ENCODE peak calls at places on chromosomes 7 and 10, in ten cellular contexts. T is left ventricle myocardium inferior; K is neuronal stem cell; U is A549; D is AG04450; X is CD4-positive, CD25-positive, alpha-beta regulatory T cell; P is transverse colon; A is neural progenitor cell; J is effector memory CD4-positive, alpha-beta T cell; I is CD8-positive, alpha-beta memory T cell. S is an unnamed sample.
A peak's percentile ranks its signal among the peaks of the same experiment; 100 is the strongest.

GRCh38 chr7:96327429-96327828 is 5.5 kb upstream of the SLC25A13 start:
- DNase-seq in T (no peak), K (no peak), U (no peak), D (no peak), X (no peak), P (peak; percentile 87), A (no peak), J (no peak), I (no peak), S (peak; percentile 92)

GRCh38 chr10:130805635-130806030 is 505.9 kb downstream of the TCERG1L start:
- DNase-seq in T (no peak), K (no peak), U (no peak), D (no peak), X (no peak), P (no peak), A (no peak), J (no peak), I (no peak), S (no peak)

GRCh38 chr10:23293145-23293724 is 51.4 kb downstream of the C10orf67 start:
- DNase-seq in T (no peak), K (peak; percentile 65), U (peak; percentile 10), D (no peak), X (peak; percentile 14), P (no peak), A (peak; percentile 86), J (no peak), I (no peak), S (no peak)

GRCh38 chr7:47807756-47808155 is 140.5 kb downstream of the PKD1L1 start:
- DNase-seq in T (no peak), K (no peak), U (no peak), D (no peak), X (no peak), P (no peak), A (peak; percentile 39), J (no peak), I (no peak), S (no peak)

GRCh38 chr10:37206132-37206531 is 80.7 kb downstream of the ANKRD30A start:
- DNase-seq in T (no peak), K (no peak), U (no peak), D (no peak), X (no peak), P (no peak), A (no peak), J (no peak), I (no peak), S (no peak)

GRCh38 chr10:112789248-112789647 is 160.8 kb upstream of the TCF7L2 start:
- DNase-seq in T (no peak), K (no peak), U (no peak), D (no peak), X (no peak), P (no peak), A (no peak), J (no peak), I (no peak), S (no peak)

GRCh38 chr10:129531195-129531968 is 64.3 kb downstream of the MGMT start:
- DNase-seq in T (no peak), K (peak; percentile 21), U (no peak), D (peak; percentile 8), X (no peak), P (no peak), A (peak; percentile 48), J (no peak), I (no peak), S (no peak)

GRCh38 chr7:30655096-30655970 is 26.9 kb downstream of the CRHR2 start:
- DNase-seq in T (no peak), K (no peak), U (no peak), D (no peak), X (no peak), P (no peak), A (no peak), J (no peak), I (no peak), S (peak; percentile 11)

GRCh38 chr10:88254091-88254490 is 329.0 kb downstream of the RNLS start:
- DNase-seq in T (no peak), K (no peak), U (peak; percentile 58), D (no peak), X (no peak), P (no peak), A (no peak), J (no peak), I (no peak), S (no peak)

GRCh38 chr10:10471758-10472157 is 545.9 kb upstream of the CELF2 start:
- DNase-seq in T (no peak), K (no peak), U (no peak), D (no peak), X (no peak), P (no peak), A (no peak), J (no peak), I (no peak), S (no peak)

GRCh38 chr10:79322616-79323566 is 24.4 kb upstream of the PPIF start:
- DNase-seq in T (no peak), K (no peak), U (no peak), D (no peak), X (peak; percentile 78), P (peak; percentile 71), A (no peak), J (peak; percentile 79), I (peak; percentile 69), S (peak; percentile 55)

GRCh38 chr7:44827567-44827966 is 20.3 kb downstream of the H2AZ2 start:
- DNase-seq in T (no peak), K (no peak), U (no peak), D (no peak), X (no peak), P (no peak), A (no peak), J (no peak), I (no peak), S (no peak)

GRCh38 chr10:15035385-15036301 is 8.1 kb upstream of the OLAH start:
- DNase-seq in T (peak; percentile 21), K (no peak), U (no peak), D (peak; percentile 67), X (no peak), P (peak; percentile 16), A (no peak), J (no peak), I (no peak), S (no peak)

GRCh38 chr10:79052311-79053080 is 16.3 kb upstream of the ZMIZ1 start:
- DNase-seq in T (peak; percentile 4), K (peak; percentile 27), U (peak; percentile 60), D (no peak), X (no peak), P (no peak), A (peak; percentile 80), J (no peak), I (no peak), S (peak; percentile 47)

GRCh38 chr10:49272251-49273081 is 26.5 kb upstream of the C10orf71 start:
- DNase-seq in T (peak; percentile 73), K (no peak), U (no peak), D (no peak), X (no peak), P (no peak), A (no peak), J (no peak), I (no peak), S (no peak)

GRCh38 chr7:140176811-140177702 is at the start of gene KDM7A:
- DNase-seq in T (peak; percentile 94), K (peak; percentile 92), U (peak; percentile 72), D (peak; percentile 78), X (peak; percentile 91), P (peak; percentile 90), A (peak; percentile 97), J (peak; percentile 87), I (peak; percentile 84), S (peak; percentile 92)

GRCh38 chr10:70297224-70297623 is 13.4 kb upstream of the NPFFR1 start:
- DNase-seq in T (no peak), K (no peak), U (no peak), D (no peak), X (no peak), P (no peak), A (no peak), J (no peak), I (no peak), S (no peak)
- H3K27ac ChIP-seq in T (peak overlapping the region; percentile 92), K (no peak overlapping the region), U (no peak overlapping the region), D (no peak overlapping the region), X (no peak overlapping the region), P (peak overlapping the region; percentile 34), A (no peak overlapping the region), J (no peak overlapping the region), I (no peak overlapping the region), S (peak overlapping the region; percentile 45)

DNA sequence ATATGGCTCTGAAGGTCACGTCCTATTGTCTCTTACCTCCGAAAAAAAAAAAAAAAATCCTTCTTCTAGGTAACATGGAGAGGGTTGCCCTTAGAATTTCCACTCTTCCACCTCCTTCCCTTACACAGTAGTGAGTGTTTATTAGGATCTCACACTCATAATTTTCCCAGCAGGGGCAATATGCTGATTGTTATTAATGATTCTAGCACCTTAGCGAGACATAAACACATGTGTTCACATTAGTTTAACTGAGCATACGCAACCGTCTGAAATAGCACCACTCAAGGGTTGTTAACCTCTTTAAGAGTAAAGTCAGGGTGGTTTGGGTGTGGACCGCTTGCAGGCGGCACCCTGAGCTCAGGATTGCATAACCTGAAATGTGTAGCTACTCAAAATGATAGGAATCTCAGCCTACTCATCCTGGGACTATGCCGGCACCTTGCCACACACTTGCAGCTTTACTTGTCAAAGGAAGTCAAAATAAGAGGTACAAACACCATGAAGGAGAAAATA is 52.2 kb downstream of the CPEB3 start:
- DNase-seq in T (no peak), K (no peak), U (no peak), D (no peak), X (no peak), P (peak; percentile 74), A (no peak), J (no peak), I (no peak), S (peak; percentile 50)
- H3K27ac ChIP-seq in T (peak overlapping the region; percentile 92), K (no peak overlapping the region), U (no peak overlapping the region), D (no peak overlapping the region), X (no peak overlapping the region), P (peak overlapping the region; percentile 92), A (no peak overlapping the region), J (no peak overlapping the region), I (no peak overlapping the region), S (peak overlapping the region; percentile 85)

DNA sequence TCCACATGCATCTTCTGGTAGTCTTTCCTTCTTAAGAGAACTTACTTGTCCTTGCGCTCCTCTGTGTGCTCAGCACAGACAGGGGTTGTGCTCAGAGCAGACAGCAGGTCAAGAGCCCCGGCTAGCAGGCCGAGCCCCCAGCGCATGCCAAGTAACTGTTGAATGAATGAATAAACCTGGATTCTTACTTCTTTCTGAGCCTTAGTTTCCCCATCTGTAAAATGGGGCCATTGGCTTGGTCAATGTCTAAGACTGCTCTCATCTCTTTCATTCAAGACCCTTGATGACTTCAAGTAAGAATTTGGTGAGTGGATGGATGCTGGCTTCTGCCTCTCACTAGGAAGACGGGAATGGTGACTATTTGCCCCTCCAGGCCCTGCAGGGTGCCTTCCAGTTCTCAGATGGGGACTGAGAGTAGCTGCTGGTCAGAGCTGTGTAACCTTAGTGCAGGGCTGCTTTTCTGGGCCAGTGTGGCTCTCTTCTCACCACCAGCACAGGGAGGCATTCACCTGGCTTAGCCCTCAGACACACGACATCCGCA is 78.1 kb downstream of the CDH23 start:
- DNase-seq in T (no peak), K (no peak), U (no peak), D (no peak), X (no peak), P (no peak), A (no peak), J (no peak), I (no peak), S (no peak)
- H3K27ac ChIP-seq in T (peak overlapping the region; percentile 86), K (no peak overlapping the region), U (no peak overlapping the region), D (no peak overlapping the region), X (no peak overlapping the region), P (no peak overlapping the region), A (no peak overlapping the region), J (no peak overlapping the region), I (no peak overlapping the region), S (no peak overlapping the region)

DNA sequence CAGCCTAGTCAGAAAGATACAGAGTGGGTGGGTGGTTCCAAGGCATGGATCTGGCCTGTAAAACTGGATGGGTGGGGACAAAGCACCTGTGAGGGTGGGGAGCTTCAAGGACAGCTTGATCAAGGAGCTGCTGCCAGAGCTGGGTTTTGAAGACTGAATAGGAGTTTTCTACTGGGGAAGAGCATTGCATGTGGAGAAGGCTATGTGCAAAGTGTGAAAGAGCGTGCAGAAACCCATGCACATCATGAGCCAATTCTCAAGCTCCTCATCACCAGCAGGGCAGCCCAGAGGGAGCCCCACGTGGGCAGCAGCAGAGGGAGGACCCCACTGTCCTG is 58.6 kb downstream of the PDGFA start:
- DNase-seq in T (no peak), K (no peak), U (no peak), D (no peak), X (no peak), P (no peak), A (no peak), J (no peak), I (no peak), S (no peak)
- H3K27ac ChIP-seq in T (peak overlapping the region; percentile 27), K (no peak overlapping the region), U (no peak overlapping the region), D (no peak overlapping the region), X (no peak overlapping the region), P (no peak overlapping the region), A (no peak overlapping the region), J (no peak overlapping the region), I (no peak overlapping the region), S (no peak overlapping the region)